ENCODE peak calls at places on chromosomes 12 and 14, in four cellular contexts. One of them, this sample, is unnamed.

GRCh38 chr14:22333408-22334274 is 255.4 kb downstream of the DAD1 start:
- DNase-seq in GM12878: no peak
- DNase-seq in HepG2: peak; percentile 91
- DNase-seq in K562: peak; percentile 19
- DNase-seq in this sample: no peak

GRCh38 chr14:99185436-99186068 is 86.4 kb downstream of the BCL11B start:
- DNase-seq in HepG2: no peak
- DNase-seq in GM12878: no peak
- DNase-seq in K562: no peak
- DNase-seq in this sample: no peak

GRCh38 chr12:95605087-95605486 is 53.8 kb upstream of the USP44 start:
- DNase-seq in HepG2: no peak
- DNase-seq in K562: no peak
- DNase-seq in GM12878: no peak
- DNase-seq in this sample: no peak

GRCh38 chr12:4151362-4152121 is 122.0 kb upstream of the CCND2 start:
- DNase-seq in K562: no peak
- DNase-seq in HepG2: no peak
- DNase-seq in GM12878: no peak
- DNase-seq in this sample: no peak

GRCh38 chr14:103390605-103391004 is 5.4 kb downstream of the MARK3 start:
- DNase-seq in GM12878: no peak
- DNase-seq in HepG2: no peak
- DNase-seq in K562: no peak
- DNase-seq in this sample: no peak

GRCh38 chr14:67510836-67511235 is 22.3 kb upstream of the PLEKHH1 start:
- DNase-seq in GM12878: no peak
- DNase-seq in HepG2: no peak
- DNase-seq in K562: no peak
- DNase-seq in this sample: no peak

GRCh38 chr12:55703976-55704761 is 3.5 kb downstream of the ITGA7 start:
- DNase-seq in GM12878: no peak
- DNase-seq in K562: no peak
- DNase-seq in HepG2: no peak
- DNase-seq in this sample: no peak

GRCh38 chr14:89308232-89308959 is 108.6 kb downstream of the FOXN3 start:
- DNase-seq in K562: no peak
- DNase-seq in HepG2: no peak
- DNase-seq in GM12878: no peak
- DNase-seq in this sample: no peak

GRCh38 chr12:94834036-94834625 is 169.4 kb downstream of the NDUFA12 start:
- DNase-seq in HepG2: no peak
- DNase-seq in GM12878: no peak
- DNase-seq in K562: no peak
- DNase-seq in this sample: no peak

GRCh38 chr12:99767809-99768208 is 120.3 kb downstream of the GARIN6 start:
- DNase-seq in K562: no peak
- DNase-seq in GM12878: no peak
- DNase-seq in HepG2: no peak
- DNase-seq in this sample: no peak

GRCh38 chr12:87960557-87960956 is 68.6 kb downstream of the C12orf50 start:
- DNase-seq in HepG2: no peak
- DNase-seq in K562: no peak
- DNase-seq in GM12878: no peak
- DNase-seq in this sample: peak; percentile 53

GRCh38 chr14:63535918-63536317 is 7.3 kb downstream of the PPP2R5E start:
- DNase-seq in HepG2: no peak
- DNase-seq in GM12878: no peak
- DNase-seq in K562: no peak
- DNase-seq in this sample: no peak

GRCh38 chr12:1284611-1285010 is 293.6 kb downstream of the ERC1 start:
- DNase-seq in K562: no peak
- DNase-seq in HepG2: no peak
- DNase-seq in GM12878: no peak
- DNase-seq in this sample: no peak

GRCh38 chr12:87509233-87509820 is 519.9 kb downstream of the C12orf50 start:
- DNase-seq in GM12878: no peak
- DNase-seq in HepG2: no peak
- DNase-seq in K562: no peak
- DNase-seq in this sample: peak; percentile 10

GRCh38 chr14:64114166-64114565 is 180.0 kb downstream of the ESR2 start:
- DNase-seq in K562: no peak
- DNase-seq in GM12878: no peak
- DNase-seq in HepG2: no peak
- DNase-seq in this sample: no peak

GRCh38 chr12:68825569-68826217 is 17.7 kb downstream of the MDM2 start:
- DNase-seq in GM12878: no peak
- DNase-seq in K562: no peak
- DNase-seq in HepG2: no peak
- DNase-seq in this sample: no peak

GRCh38 chr12:114869091-114869834 is 185.3 kb upstream of the TBX3 start:
- DNase-seq in HepG2: no peak
- DNase-seq in K562: no peak
- DNase-seq in GM12878: no peak
- DNase-seq in this sample: peak; percentile 75

GRCh38 chr12:109890620-109891019 is 9.5 kb upstream of the TCHP start:
- DNase-seq in HepG2: no peak
- DNase-seq in K562: no peak
- DNase-seq in GM12878: no peak
- DNase-seq in this sample: no peak

GRCh38 chr12:125249066-125249824 is 184.0 kb downstream of the AACS start:
- DNase-seq in GM12878: no peak
- DNase-seq in K562: no peak
- DNase-seq in HepG2: no peak
- DNase-seq in this sample: no peak

GRCh38 chr14:99393059-99393655 is 87.5 kb downstream of the SETD3 start:
- DNase-seq in K562: peak; percentile 68
- DNase-seq in HepG2: peak; percentile 23
- DNase-seq in GM12878: no peak
- DNase-seq in this sample: peak; percentile 64

GRCh38 chr12:5493018-5493417 is 61.1 kb downstream of the NTF3 start:
- DNase-seq in HepG2: no peak
- DNase-seq in GM12878: no peak
- DNase-seq in K562: no peak
- DNase-seq in this sample: no peak

GRCh38 chr12:8953773-8954402 is 4.4 kb upstream of the M6PR start:
- DNase-seq in HepG2: no peak
- DNase-seq in K562: no peak
- DNase-seq in GM12878: no peak
- DNase-seq in this sample: no peak

GRCh38 chr12:57864811-57865751 is 18.6 kb upstream of the CTDSP2 start:
- DNase-seq in GM12878: no peak
- DNase-seq in K562: peak; percentile 77
- DNase-seq in HepG2: no peak
- DNase-seq in this sample: no peak
- TF ChIP-seq RAD21 in GM12878: no peak
- TF ChIP-seq RAD21 in K562: no peak
- TF ChIP-seq RAD21 in HepG2: no peak
- TF ChIP-seq RAD21 in this sample: no peak

GRCh38 chr12:127054531-127054930 is 1212.4 kb upstream of the TMEM132C start:
- DNase-seq in K562: no peak
- DNase-seq in GM12878: no peak
- DNase-seq in HepG2: no peak
- DNase-seq in this sample: no peak

GRCh38 chr12:127051139-127051538 is 1215.8 kb upstream of the TMEM132C start:
- DNase-seq in K562: no peak
- DNase-seq in GM12878: no peak
- DNase-seq in HepG2: no peak
- DNase-seq in this sample: no peak

DNA sequence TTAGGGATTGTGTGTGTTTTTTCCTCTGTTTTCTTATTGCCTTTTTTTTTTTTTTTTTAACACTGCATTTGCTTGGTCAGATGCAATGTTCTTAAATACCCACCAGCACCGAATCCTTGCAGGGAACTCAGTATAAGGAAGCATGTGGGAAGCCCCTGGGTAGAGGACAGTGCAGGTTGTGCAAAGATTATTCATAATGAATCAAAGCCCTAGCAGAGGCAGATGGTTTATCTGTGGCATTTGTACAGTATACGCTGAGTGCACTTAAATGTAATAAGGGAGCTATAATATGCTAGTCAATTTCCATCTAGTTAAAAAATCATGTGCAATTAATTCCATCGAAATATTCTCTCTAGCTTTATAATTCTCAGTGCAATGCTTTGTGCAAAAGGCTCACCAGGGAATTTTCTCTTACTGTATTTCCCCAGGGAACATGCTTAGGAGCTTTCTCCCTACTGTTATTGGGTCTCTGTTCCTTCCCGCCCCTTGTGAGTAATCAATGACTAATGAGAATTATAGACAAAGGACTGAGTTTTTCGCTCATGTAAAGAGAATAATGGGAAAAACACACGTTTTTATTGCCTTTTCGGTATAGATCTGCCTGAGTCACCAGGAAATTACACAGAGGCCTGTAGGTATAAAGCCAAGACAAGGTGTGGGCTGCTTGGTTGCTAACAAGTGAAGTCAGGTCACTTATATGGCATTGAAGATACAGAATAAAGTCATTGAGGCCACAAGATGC is 1214.3 kb upstream of the TMEM132C start:
- DNase-seq in GM12878: no peak
- DNase-seq in K562: no peak
- DNase-seq in HepG2: no peak
- DNase-seq in this sample: no peak
- TF ChIP-seq FOXM1 in GM12878: no peak
- TF ChIP-seq FOXM1 in K562: no peak
- TF ChIP-seq FOXM1 in HepG2: no peak
- TF ChIP-seq FOXM1 in this sample: no peak

GRCh38 chr14:40199101-40199500 is 766.9 kb upstream of the FBXO33 start:
- DNase-seq in K562: no peak
- DNase-seq in HepG2: no peak
- DNase-seq in GM12878: no peak
- DNase-seq in this sample: no peak
- TF ChIP-seq RAD21 in K562: no peak
- TF ChIP-seq RAD21 in HepG2: no peak
- TF ChIP-seq RAD21 in GM12878: no peak
- TF ChIP-seq RAD21 in this sample: no peak

GRCh38 chr12:121871501-121871900 is 12.8 kb upstream of the HPD start:
- DNase-seq in K562: peak; percentile 44
- DNase-seq in GM12878: no peak
- DNase-seq in HepG2: no peak
- DNase-seq in this sample: no peak

GRCh38 chr12:121875582-121875981 is 13.0 kb upstream of the PSMD9 start:
- DNase-seq in GM12878: no peak
- DNase-seq in HepG2: no peak
- DNase-seq in K562: no peak
- DNase-seq in this sample: no peak

GRCh38 chr12:121872546-121873223 is 14.0 kb upstream of the HPD start:
- DNase-seq in GM12878: no peak
- DNase-seq in K562: peak; percentile 27
- DNase-seq in HepG2: no peak
- DNase-seq in this sample: peak; percentile 86
- TF ChIP-seq FOXM1 in GM12878: no peak
- TF ChIP-seq FOXM1 in K562: no peak
- TF ChIP-seq FOXM1 in HepG2: no peak
- TF ChIP-seq FOXM1 in this sample: no peak

GRCh38 chr12:92070054-92070863 is 75.4 kb downstream of the BTG1 start:
- DNase-seq in GM12878: no peak
- DNase-seq in HepG2: peak; percentile 81
- DNase-seq in K562: no peak
- DNase-seq in this sample: no peak

GRCh38 chr12:92073123-92073522 is 72.5 kb downstream of the BTG1 start:
- DNase-seq in K562: no peak
- DNase-seq in HepG2: no peak
- DNase-seq in GM12878: no peak
- DNase-seq in this sample: no peak

GRCh38 chr12:92068441-92068840 is 77.2 kb downstream of the BTG1 start:
- DNase-seq in GM12878: no peak
- DNase-seq in K562: no peak
- DNase-seq in HepG2: peak; percentile 58
- DNase-seq in this sample: peak; percentile 24

GRCh38 chr12:92074889-92075288 is 70.8 kb downstream of the BTG1 start:
- DNase-seq in GM12878: no peak
- DNase-seq in K562: no peak
- DNase-seq in HepG2: no peak
- DNase-seq in this sample: no peak

GRCh38 chr12:92070864-92071445 is 74.7 kb downstream of the BTG1 start:
- DNase-seq in K562: no peak
- DNase-seq in HepG2: peak; percentile 90
- DNase-seq in GM12878: no peak
- DNase-seq in this sample: no peak
- TF ChIP-seq RAD21 in K562: no peak
- TF ChIP-seq RAD21 in HepG2: no peak
- TF ChIP-seq RAD21 in GM12878: no peak
- TF ChIP-seq RAD21 in this sample: no peak

GRCh38 chr12:43766291-43766690 is 7.5 kb downstream of the IRAK4 start:
- DNase-seq in HepG2: no peak
- DNase-seq in GM12878: no peak
- DNase-seq in K562: no peak
- DNase-seq in this sample: no peak
- TF ChIP-seq FOXM1 in HepG2: no peak
- TF ChIP-seq FOXM1 in GM12878: no peak
- TF ChIP-seq FOXM1 in K562: no peak
- TF ChIP-seq FOXM1 in this sample: no peak

GRCh38 chr14:91242635-91243034 is 1.9 kb downstream of the GPR68 start:
- DNase-seq in K562: no peak
- DNase-seq in HepG2: no peak
- DNase-seq in GM12878: no peak
- DNase-seq in this sample: no peak
- TF ChIP-seq RAD21 in K562: no peak
- TF ChIP-seq RAD21 in HepG2: no peak
- TF ChIP-seq RAD21 in GM12878: no peak
- TF ChIP-seq RAD21 in this sample: no peak

This sample was measured in SK-N-SH.